ENCODE peak calls at places on chromosomes 2 and 18, in eight cellular contexts. S is GM12878, Y is transverse colon, I is IMR-90, M is HepG2, B is HCT116, L is H1, J is gastrocnemius medialis. T is an unnamed sample. For H3K4me1 and H3K27me3, the result is how much of the 10 kb centered on the place peaks cover.

GRCh38 chr18:10420561-10421352 is 33.7 kb upstream of the APCDD1 start:
- DNase-seq in J (no peak), M (no peak), B (no peak), S (no peak), L (no peak), Y (no peak), I (peak), T (no peak)

GRCh38 chr2:7023542-7023941 is 106.3 kb downstream of the RNF144A start:
- DNase-seq in L (no peak), Y (no peak), M (no peak), J (no peak), S (no peak), B (no peak), I (no peak), T (no peak)

GRCh38 chr18:8478166-8478967 is 130.9 kb upstream of the RAB12 start:
- DNase-seq in L (peak), J (peak), Y (peak), M (peak), I (peak), B (peak), S (no peak), T (no peak)

GRCh38 chr18:59629894-59630293 is 67.3 kb downstream of the CCBE1 start:
- DNase-seq in S (no peak), L (peak), B (no peak), M (no peak), I (no peak), J (peak), Y (no peak), T (peak)

GRCh38 chr18:42045346-42045745 is 90.3 kb downstream of the PIK3C3 start:
- DNase-seq in J (no peak), Y (no peak), I (peak), B (no peak), M (peak), S (no peak), L (no peak), T (no peak)

GRCh38 chr2:134137182-134137595 is 116.7 kb upstream of the MGAT5 start:
- DNase-seq in M (no peak), I (peak), J (no peak), Y (no peak), B (no peak), S (no peak), L (no peak), T (no peak)

GRCh38 chr2:240800241-240800640 is 19.8 kb downstream of the KIF1A start:
- DNase-seq in S (no peak), L (no peak), B (no peak), M (no peak), J (no peak), I (peak), Y (no peak), T (no peak)

GRCh38 chr18:48777737-48778111 is 173.0 kb downstream of the SMAD7 start:
- DNase-seq in M (peak), L (no peak), S (no peak), I (no peak), J (no peak), Y (no peak), B (no peak), T (no peak)

GRCh38 chr2:150141241-150142001 is 346.0 kb downstream of the RND3 start:
- DNase-seq in M (no peak), S (no peak), J (no peak), B (no peak), L (no peak), I (peak), Y (no peak), T (no peak)

GRCh38 chr2:169476459-169476858 is 2.8 kb upstream of the BBS5 start:
- DNase-seq in B (peak), J (no peak), L (no peak), Y (no peak), M (peak), I (peak), S (no peak), T (no peak)

GRCh38 chr2:160482673-160483072 is 10.9 kb downstream of the RBMS1 start:
- DNase-seq in B (no peak), L (no peak), M (no peak), J (no peak), I (no peak), S (no peak), Y (no peak), T (no peak)

GRCh38 chr2:18514838-18515461 is 45.5 kb downstream of the RDH14 start:
- DNase-seq in I (no peak), M (no peak), B (no peak), Y (no peak), S (no peak), J (no peak), L (no peak), T (no peak)

GRCh38 chr2:122028371-122029102 is 273.1 kb downstream of the TSN start:
- DNase-seq in I (peak), J (no peak), Y (no peak), L (no peak), B (no peak), S (no peak), M (no peak), T (no peak)

GRCh38 chr2:28269019-28269784 is 123.5 kb upstream of the FOSL2 start:
- DNase-seq in B (peak), M (peak), S (no peak), I (peak), L (no peak), Y (peak), J (no peak), T (no peak)

GRCh38 chr2:10906926-10907479 is 4.7 kb upstream of the KCNF1 start:
- DNase-seq in M (no peak), S (no peak), I (no peak), B (no peak), Y (no peak), L (no peak), J (no peak), T (no peak)

GRCh38 chr2:43217228-43218220 is 8.9 kb downstream of the ZFP36L2 start:
- DNase-seq in Y (peak), B (no peak), J (peak), L (peak), I (no peak), S (no peak), M (no peak), T (no peak)
- H3K4me1 ChIP-seq in Y (under half), B (under half), J (half or more), L (under half), I (under half), S (under half), M (half or more), T (under half)

DNA sequence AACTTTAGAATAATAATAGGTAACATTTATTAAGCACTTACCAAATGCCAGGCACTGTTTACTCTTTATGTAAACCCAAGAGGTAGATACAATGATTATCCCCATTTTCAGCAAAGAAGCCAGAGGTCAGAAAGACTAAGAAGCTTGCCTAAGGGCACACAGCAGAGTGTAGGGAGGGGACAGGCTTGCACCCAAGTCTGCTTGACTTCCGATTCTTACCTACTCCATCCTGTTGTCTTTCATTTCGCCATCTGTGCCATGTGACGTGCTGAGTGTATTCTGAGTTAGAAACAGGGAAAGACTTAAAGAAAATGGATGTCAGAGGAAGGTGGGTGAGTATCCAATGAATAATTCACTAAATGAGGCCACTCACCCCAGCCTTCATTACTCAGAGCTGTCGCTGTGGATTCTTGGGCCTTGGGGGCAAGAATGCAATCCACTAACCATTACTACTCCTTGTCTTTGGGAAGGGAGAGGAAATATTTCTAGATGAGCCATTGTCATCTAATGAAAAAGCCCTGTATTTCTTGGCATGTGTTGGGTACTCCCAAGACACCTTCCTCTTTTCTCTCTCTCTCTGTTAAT is 76.4 kb upstream of the BCL11A start:
- DNase-seq in J (no peak), M (no peak), L (no peak), B (no peak), S (no peak), Y (no peak), I (no peak), T (no peak)
- H3K27me3 ChIP-seq in J (under half), M (under half), L (under half), B (half or more), S (under half), Y (under half), I (under half), T (under half)

GRCh38 chr18:51195602-51196115 is 1.8 kb downstream of the MEX3C start:
- DNase-seq in J (no peak), I (peak), B (peak), M (peak), L (peak), Y (peak), S (no peak), T (no peak)

GRCh38 chr18:51197661-51198424 is at the start of gene MEX3C:
- DNase-seq in Y (peak), B (peak), M (peak), I (peak), J (peak), L (peak), S (peak), T (peak)

GRCh38 chr18:51195086-51195601 is 2.3 kb downstream of the MEX3C start:
- DNase-seq in M (no peak), J (no peak), Y (no peak), S (no peak), L (no peak), B (no peak), I (peak), T (no peak)

GRCh38 chr18:51196116-51196810 is 1.2 kb downstream of the MEX3C start:
- DNase-seq in S (no peak), L (no peak), Y (peak), I (peak), M (no peak), B (no peak), J (peak), T (peak)

DNA sequence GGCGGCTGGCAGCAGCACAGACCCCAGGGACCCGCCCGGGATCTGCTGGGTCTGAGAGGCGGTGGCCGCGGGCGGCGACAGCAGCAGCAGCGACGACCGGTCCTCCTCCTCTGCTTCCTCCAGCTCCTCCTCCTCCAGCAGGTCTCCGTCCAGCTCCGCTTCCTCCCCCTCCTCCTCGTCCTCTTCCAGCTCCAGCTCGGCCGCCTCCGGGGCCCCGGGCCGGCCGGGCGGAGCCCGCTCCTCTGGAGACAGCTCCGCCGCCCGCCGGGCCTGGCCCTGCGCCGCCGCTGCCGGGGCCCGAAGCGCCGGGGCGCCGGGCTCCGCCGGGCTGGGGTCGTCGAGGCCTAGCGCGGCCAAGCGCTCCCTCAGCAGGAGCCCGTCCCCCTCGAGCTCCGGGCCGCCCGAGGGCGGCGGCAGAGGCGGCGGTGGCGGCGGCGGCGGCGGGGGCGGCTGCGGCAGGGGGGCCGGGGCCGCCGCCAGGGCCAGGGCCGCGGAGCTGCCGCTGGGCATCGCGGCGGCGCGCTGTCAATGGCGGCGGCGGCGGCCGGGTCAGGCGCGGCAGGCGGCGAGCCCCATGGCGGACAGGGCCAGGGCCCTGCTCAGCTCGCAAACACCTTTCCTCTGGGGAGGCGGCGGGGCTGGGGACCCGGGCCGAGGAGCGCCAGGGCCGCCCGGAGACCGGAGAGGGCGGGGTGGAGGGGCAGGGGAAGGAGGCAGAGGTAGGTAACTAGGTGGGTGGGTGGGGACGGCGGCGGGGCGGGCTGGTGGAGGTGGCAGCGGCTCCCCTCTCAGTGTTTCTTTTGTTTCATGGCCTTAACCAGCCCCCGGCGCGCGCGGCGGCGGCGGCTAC is 445 bp downstream of the MEX3C start:
- DNase-seq in M (no peak), S (no peak), I (peak), J (peak), B (no peak), Y (peak), L (peak), T (peak)
- TF ChIP-seq POLR2A in M (peak), S (peak), I (peak), J (peak), B (no peak), Y (peak), L (no peak), T (no peak)

DNA sequence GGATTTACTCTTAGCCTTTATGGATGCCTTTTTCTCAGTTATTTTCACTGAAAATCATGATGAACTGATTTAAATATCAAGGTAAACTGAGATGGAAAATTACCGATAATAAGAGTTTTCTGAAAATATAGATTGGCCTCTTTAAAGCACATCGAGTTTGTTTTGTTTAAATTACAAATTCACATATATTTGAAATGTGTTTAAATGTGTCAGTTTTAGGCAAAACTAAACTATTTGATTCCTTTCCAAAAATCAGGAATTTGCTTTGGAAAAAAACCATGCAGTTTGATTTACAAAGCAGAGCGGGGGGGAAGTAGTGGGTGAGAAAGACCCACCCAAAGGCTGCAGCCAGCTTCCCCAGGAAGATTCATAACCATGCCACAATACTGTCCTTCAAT is 52.0 kb upstream of the EML4 start:
- DNase-seq in M (no peak), Y (no peak), J (no peak), S (no peak), I (no peak), L (no peak), B (no peak), T (no peak)
- H3K4me1 ChIP-seq in M (half or more), Y (under half), J (under half), S (under half), I (under half), L (under half), B (under half), T (under half)

GRCh38 chr2:88261725-88262124 is 91.6 kb downstream of the THNSL2 start:
- DNase-seq in L (no peak), I (no peak), B (no peak), J (no peak), S (no peak), Y (no peak), M (no peak), T (no peak)
- H3K27me3 ChIP-seq in L (under half), I (under half), B (under half), J (under half), S (under half), Y (under half), M (under half), T (under half)

GRCh38 chr2:128306081-128306930 is 12.4 kb downstream of the HS6ST1 start:
- DNase-seq in Y (peak), L (no peak), M (peak), S (no peak), I (peak), B (no peak), J (peak), T (peak)
- TF ChIP-seq POLR2A in Y (no peak), L (no peak), M (peak), S (no peak), I (peak), B (no peak), J (no peak), T (no peak)

DNA sequence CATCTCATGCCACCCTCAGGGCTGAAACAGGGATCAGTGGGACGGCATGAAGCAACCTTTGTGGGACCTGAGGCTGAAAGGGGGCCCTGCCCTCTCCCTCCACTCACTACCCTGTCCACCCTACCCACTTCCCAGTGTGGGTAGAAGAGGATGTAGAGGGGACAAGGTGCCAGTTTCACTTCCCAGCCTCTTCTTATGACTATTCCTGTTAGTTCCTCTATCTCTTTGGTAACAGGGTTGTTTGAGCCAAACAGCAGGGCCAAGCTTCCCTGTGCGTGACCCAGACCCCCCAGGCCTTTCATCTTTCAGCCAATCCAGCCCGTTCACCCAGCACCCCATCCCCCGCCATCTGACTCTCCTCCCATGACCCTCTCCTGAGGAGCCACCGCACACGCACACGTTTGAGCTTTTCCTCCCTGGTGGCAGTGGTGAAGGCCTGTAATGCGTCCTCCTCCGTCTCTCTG is 82.3 kb downstream of the STPG4 start:
- DNase-seq in Y (peak), J (peak), B (no peak), M (no peak), S (no peak), L (no peak), I (no peak), T (no peak)
- H3K4me1 ChIP-seq in Y (half or more), J (half or more), B (half or more), M (half or more), S (under half), L (under half), I (half or more), T (half or more)

GRCh38 chr18:13181765-13182164 is 36.8 kb upstream of the LDLRAD4 start:
- DNase-seq in M (no peak), Y (no peak), L (no peak), J (no peak), I (no peak), S (no peak), B (no peak), T (no peak)
- H3K27me3 ChIP-seq in M (under half), Y (under half), L (under half), J (under half), I (under half), S (under half), B (under half), T (under half)

GRCh38 chr2:231961349-231962166 is at the start of gene DIS3L2:
- DNase-seq in J (peak), S (peak), B (peak), M (peak), L (peak), I (peak), Y (peak), T (peak)
- TF ChIP-seq POLR2A in J (peak), S (peak), B (peak), M (peak), L (peak), I (peak), Y (peak), T (peak)

T was measured in tibial nerve.